ENCODE peak calls at places on chromosome 17, in seven cellular contexts. X is stomach, M is transverse colon, B is A549, C is suprapubic skin, U is SK-N-SH, Y is tibial nerve. P is an unnamed sample.

GRCh38 chr17:48052956-48053757 is 5.0 kb downstream of the NFE2L1 start:
- DNase-seq in C (no peak), X (peak), B (no peak), U (peak), M (peak), Y (peak), P (peak)

GRCh38 chr17:21573961-21574610 is 118.2 kb upstream of the KCNJ18 start:
- DNase-seq in C (no peak), X (peak), U (peak), Y (peak), M (peak), B (no peak), P (peak)

GRCh38 chr17:39699818-39700147 is at the start of gene ERBB2:
- DNase-seq in B (peak), Y (peak), M (peak), U (no peak), X (peak), C (no peak), P (peak)

GRCh38 chr17:44906010-44906646 is 6.9 kb upstream of the EFTUD2 start:
- DNase-seq in B (peak), C (no peak), M (no peak), Y (no peak), X (no peak), U (no peak), P (no peak)

GRCh38 chr17:80146121-80147034 is 550 bp downstream of the EIF4A3 start:
- DNase-seq in M (no peak), U (peak), B (peak), C (peak), X (no peak), Y (no peak), P (peak)

GRCh38 chr17:82446649-82447048 is 3.9 kb downstream of the CYBC1 start:
- DNase-seq in X (no peak), M (no peak), Y (no peak), C (no peak), U (no peak), B (no peak), P (no peak)

GRCh38 chr17:39208136-39208535 is 8.1 kb downstream of the RPL19 start:
- DNase-seq in M (no peak), C (no peak), B (no peak), X (no peak), Y (no peak), U (no peak), P (no peak)

GRCh38 chr17:80989586-80989913 is 2.1 kb upstream of the CHMP6 start:
- DNase-seq in X (no peak), U (peak), C (no peak), M (no peak), Y (no peak), B (no peak), P (peak)

GRCh38 chr17:83083368-83084201 is 4.2 kb downstream of the METRNL start:
- DNase-seq in U (peak), B (peak), Y (no peak), C (no peak), M (no peak), X (no peak), P (no peak)

GRCh38 chr17:48121921-48122650 is 14.5 kb downstream of the SNX11 start:
- DNase-seq in M (no peak), U (no peak), B (no peak), Y (no peak), X (no peak), C (no peak), P (no peak)

GRCh38 chr17:70848785-70849184 is 679.5 kb downstream of the KCNJ2 start:
- DNase-seq in X (no peak), M (no peak), U (no peak), B (no peak), Y (no peak), C (no peak), P (no peak)

GRCh38 chr17:70242781-70243437 is 73.6 kb downstream of the KCNJ2 start:
- DNase-seq in M (no peak), X (no peak), B (no peak), Y (no peak), C (no peak), U (no peak), P (no peak)

GRCh38 chr17:73308017-73308823 is 3.6 kb downstream of the CDC42EP4 start:
- DNase-seq in X (peak), Y (peak), B (peak), M (peak), C (no peak), U (no peak), P (peak)

GRCh38 chr17:80751070-80751459 is 206.4 kb downstream of the RPTOR start:
- DNase-seq in Y (no peak), C (no peak), M (no peak), X (no peak), B (no peak), U (no peak), P (no peak)

GRCh38 chr17:81991684-81992513 is 14.5 kb downstream of the ASPSCR1 start:
- DNase-seq in B (peak), Y (no peak), U (peak), C (peak), M (peak), X (peak), P (no peak)

GRCh38 chr17:67245073-67245693 is at the start of gene HELZ:
- DNase-seq in C (peak), M (peak), B (peak), X (peak), Y (peak), U (peak), P (peak)

GRCh38 chr17:81514485-81514734 is 1.8 kb upstream of the ACTG1 start:
- DNase-seq in B (no peak), C (no peak), Y (no peak), M (no peak), X (no peak), U (no peak), P (no peak)

GRCh38 chr17:75847595-75848522 is 3.7 kb upstream of the UNC13D start:
- DNase-seq in M (no peak), C (no peak), Y (no peak), X (no peak), B (no peak), U (no peak), P (no peak)

GRCh38 chr17:78862073-78863023 is 21.7 kb upstream of the USP36 start:
- DNase-seq in X (peak), M (peak), Y (peak), C (peak), B (peak), U (no peak), P (peak)

GRCh38 chr17:58084317-58084981 is 1.2 kb downstream of the DYNLL2 start:
- DNase-seq in U (peak), Y (peak), M (peak), C (no peak), B (peak), X (peak), P (peak)

GRCh38 chr17:60141111-60142018 is 8.4 kb upstream of the CA4 start:
- DNase-seq in U (peak), C (no peak), X (peak), Y (no peak), B (no peak), M (no peak), P (no peak)

GRCh38 chr17:38910325-38910724 is 15.1 kb upstream of the LASP1NB start:
- DNase-seq in X (no peak), B (no peak), Y (no peak), U (no peak), M (no peak), C (peak), P (no peak)

GRCh38 chr17:76019830-76020467 is 7.2 kb downstream of the EVPL start:
- DNase-seq in X (no peak), C (no peak), M (no peak), U (no peak), Y (no peak), B (no peak), P (no peak)

GRCh38 chr17:28306954-28307401 is 12.0 kb upstream of the TMEM97 start:
- DNase-seq in B (no peak), C (no peak), X (no peak), Y (no peak), U (no peak), M (no peak), P (no peak)
- TF ChIP-seq EP300 in B (no peak), C (no peak), X (no peak), Y (no peak), U (no peak), M (no peak), P (no peak)

GRCh38 chr17:41777579-41778188 is 8.8 kb downstream of the JUP start:
- DNase-seq in B (peak), U (peak), X (peak), C (no peak), M (peak), Y (peak), P (peak)

GRCh38 chr17:41775394-41776226 is 10.9 kb downstream of the JUP start:
- DNase-seq in C (no peak), U (no peak), M (peak), B (peak), X (no peak), Y (no peak), P (no peak)

GRCh38 chr17:41779954-41780353 is 6.6 kb downstream of the JUP start:
- DNase-seq in U (no peak), Y (no peak), B (no peak), M (no peak), C (no peak), X (no peak), P (no peak)

GRCh38 chr17:41773731-41774193 is 12.7 kb downstream of the JUP start:
- DNase-seq in Y (no peak), B (no peak), X (no peak), U (no peak), M (peak), C (no peak), P (no peak)

GRCh38 chr17:41777157-41777578 is 9.3 kb downstream of the JUP start:
- DNase-seq in U (peak), M (peak), B (peak), X (peak), Y (no peak), C (no peak), P (peak)
- H3K27ac ChIP-seq in U (peak), M (peak), B (peak), X (peak), Y (peak), C (peak), P (peak)

DNA sequence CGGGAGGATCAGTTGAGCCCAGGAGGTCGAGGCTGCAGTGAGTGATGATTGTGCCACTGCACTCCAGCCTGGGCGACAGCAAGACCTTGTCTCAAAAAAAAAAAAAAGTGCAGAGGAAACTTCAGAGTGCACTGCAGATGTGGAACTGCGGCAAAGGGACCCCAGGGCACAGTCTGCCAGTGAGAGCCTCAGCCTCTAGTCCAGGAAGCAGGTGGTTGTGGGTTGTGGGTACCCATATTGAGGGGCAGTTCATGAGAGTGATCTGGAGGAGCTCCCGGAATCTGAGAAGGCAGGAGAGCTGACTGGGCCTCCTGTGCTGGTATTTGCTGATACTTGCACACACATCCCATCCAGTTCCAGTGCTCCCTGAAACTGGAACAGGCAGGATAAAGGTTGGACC is 13.1 kb downstream of the FOXN1 start:
- DNase-seq in M (peak), B (no peak), C (no peak), X (no peak), Y (no peak), U (no peak), P (no peak)
- TF ChIP-seq EP300 in M (no peak), B (no peak), C (no peak), X (no peak), Y (no peak), U (no peak), P (no peak)

DNA sequence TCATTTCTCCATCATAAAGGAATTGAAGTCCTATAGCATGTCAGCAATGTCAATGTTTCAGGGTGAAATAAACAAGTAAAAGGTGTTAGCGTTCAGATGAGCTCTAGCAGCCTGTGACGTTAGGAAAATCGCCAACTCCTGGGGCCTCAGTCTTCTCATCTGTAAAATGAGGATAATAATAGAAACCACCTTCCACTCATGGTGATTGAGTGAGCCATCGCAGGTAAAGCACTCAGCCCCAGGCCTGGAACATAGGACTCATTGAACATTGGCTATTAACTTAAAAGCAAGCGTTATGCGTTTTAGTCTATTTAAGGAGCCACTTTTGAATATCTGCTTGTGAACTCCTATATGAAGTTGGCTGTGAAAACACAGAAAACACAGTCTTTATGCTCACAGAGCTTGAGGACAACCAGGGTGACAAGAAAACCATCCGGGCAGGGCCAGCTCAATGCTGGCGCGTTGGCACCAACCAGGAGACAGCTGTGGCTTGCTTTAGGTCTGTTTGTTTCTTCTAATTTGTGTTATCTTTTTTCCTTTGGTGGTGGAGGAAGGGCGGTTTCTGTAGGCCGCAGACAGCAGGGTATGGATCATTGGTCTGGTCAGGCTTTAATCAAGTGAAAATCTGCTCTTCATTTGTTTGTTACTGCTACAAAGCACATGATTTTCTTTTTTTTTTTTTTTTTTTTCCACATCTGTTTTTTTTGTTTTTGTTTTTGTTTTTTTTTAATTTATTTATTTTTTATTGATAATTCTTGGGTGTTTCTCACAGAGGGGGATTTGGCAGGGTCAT is 35.7 kb upstream of the MED9 start:
- DNase-seq in Y (no peak), B (no peak), C (peak), M (no peak), U (no peak), X (no peak), P (no peak)
- H3K27ac ChIP-seq in Y (no peak), B (peak), C (peak), M (no peak), U (no peak), X (no peak), P (no peak)

GRCh38 chr17:3973498-3974137 is 9.4 kb upstream of the ATP2A3 start:
- DNase-seq in U (peak), B (no peak), C (no peak), Y (no peak), M (no peak), X (no peak), P (no peak)
- TF ChIP-seq EP300 in U (no peak), B (no peak), C (no peak), Y (no peak), M (no peak), X (no peak), P (no peak)

GRCh38 chr17:32275060-32276042 is 9.7 kb downstream of the RHBDL3 start:
- DNase-seq in M (no peak), C (no peak), X (no peak), B (peak), Y (no peak), U (peak), P (no peak)

GRCh38 chr17:32277284-32277683 is 11.7 kb downstream of the RHBDL3 start:
- DNase-seq in B (no peak), U (no peak), C (no peak), M (no peak), X (no peak), Y (no peak), P (no peak)

GRCh38 chr17:32274101-32274500 is 8.5 kb downstream of the RHBDL3 start:
- DNase-seq in Y (no peak), X (no peak), U (no peak), M (no peak), B (no peak), C (no peak), P (no peak)

GRCh38 chr17:32276217-32276616 is 10.6 kb downstream of the RHBDL3 start:
- DNase-seq in X (no peak), U (no peak), B (no peak), M (no peak), Y (no peak), C (no peak), P (no peak)

DNA sequence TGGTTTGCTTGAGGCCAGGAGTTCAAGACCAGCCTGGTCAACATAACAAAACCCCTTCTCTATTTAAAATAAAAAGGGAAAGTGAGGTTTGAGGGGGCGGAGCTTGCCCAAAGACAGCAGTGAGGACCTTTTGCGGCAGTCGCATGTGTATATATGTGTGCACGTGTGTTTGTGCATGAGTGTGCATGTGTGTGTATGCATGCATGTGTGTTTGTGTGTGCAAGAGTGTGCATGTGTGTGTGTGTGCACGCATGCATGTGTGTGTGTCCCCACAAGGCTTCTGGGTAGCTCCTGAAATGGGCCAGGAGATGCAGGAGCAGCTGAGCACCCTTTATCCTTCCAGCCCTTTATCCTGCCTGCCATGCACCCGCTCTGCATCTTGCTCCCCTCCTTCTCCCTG is 9.0 kb downstream of the RHBDL3 start:
- DNase-seq in B (no peak), M (no peak), U (no peak), C (no peak), X (no peak), Y (no peak), P (no peak)
- H3K27ac ChIP-seq in B (peak), M (no peak), U (peak), C (no peak), X (no peak), Y (no peak), P (no peak)

P was measured in ovary.